ENCODE peak calls at places on chromosomes 4 and X, in nine cellular contexts. One of them, this sample, is unnamed.

GRCh38 chr4:40991908-40992307 is 222.4 kb downstream of the APBB2 start:
- DNase-seq in GM04504: no peak
- DNase-seq in lower lobe of right lung: no peak
- DNase-seq in immature natural killer cell: no peak
- DNase-seq in spleen: no peak
- DNase-seq in uterus: no peak
- DNase-seq in OCI-LY7: peak; percentile 96
- DNase-seq in sciatic nerve: no peak
- DNase-seq in astrocyte of the spinal cord: no peak
- DNase-seq in this sample: no peak

GRCh38 chr4:151276787-151277557 is at the start of gene PRSS48:
- DNase-seq in GM04504: peak; percentile 28
- DNase-seq in lower lobe of right lung: peak; percentile 57
- DNase-seq in immature natural killer cell: no peak
- DNase-seq in spleen: no peak
- DNase-seq in uterus: peak; percentile 27
- DNase-seq in OCI-LY7: peak; percentile 48
- DNase-seq in sciatic nerve: peak; percentile 70
- DNase-seq in astrocyte of the spinal cord: peak; percentile 48
- DNase-seq in this sample: no peak

GRCh38 chr4:94564252-94564651 is 112.5 kb downstream of the PDLIM5 start:
- DNase-seq in GM04504: no peak
- DNase-seq in lower lobe of right lung: no peak
- DNase-seq in immature natural killer cell: no peak
- DNase-seq in spleen: no peak
- DNase-seq in uterus: no peak
- DNase-seq in OCI-LY7: no peak
- DNase-seq in sciatic nerve: no peak
- DNase-seq in astrocyte of the spinal cord: no peak
- DNase-seq in this sample: no peak

GRCh38 chrX:148422531-148422930 is 77.9 kb upstream of the AFF2 start:
- DNase-seq in GM04504: no peak
- DNase-seq in lower lobe of right lung: no peak
- DNase-seq in immature natural killer cell: no peak
- DNase-seq in spleen: no peak
- DNase-seq in uterus: no peak
- DNase-seq in OCI-LY7: no peak
- DNase-seq in sciatic nerve: no peak
- DNase-seq in astrocyte of the spinal cord: peak; percentile 30
- DNase-seq in this sample: no peak

GRCh38 chr4:13558881-13559280 is 14.6 kb upstream of the NKX3-2 start:
- DNase-seq in GM04504: no peak
- DNase-seq in lower lobe of right lung: no peak
- DNase-seq in immature natural killer cell: no peak
- DNase-seq in spleen: no peak
- DNase-seq in uterus: no peak
- DNase-seq in OCI-LY7: no peak
- DNase-seq in sciatic nerve: no peak
- DNase-seq in astrocyte of the spinal cord: no peak
- DNase-seq in this sample: no peak

GRCh38 chr4:172514011-172514410 is 654.6 kb upstream of the GALNT7 start:
- DNase-seq in GM04504: no peak
- DNase-seq in lower lobe of right lung: no peak
- DNase-seq in immature natural killer cell: no peak
- DNase-seq in spleen: no peak
- DNase-seq in uterus: no peak
- DNase-seq in OCI-LY7: no peak
- DNase-seq in sciatic nerve: no peak
- DNase-seq in astrocyte of the spinal cord: no peak
- DNase-seq in this sample: no peak

GRCh38 chr4:143515905-143516304 is 2.4 kb downstream of the SMARCA5 start:
- DNase-seq in GM04504: no peak
- DNase-seq in lower lobe of right lung: no peak
- DNase-seq in immature natural killer cell: no peak
- DNase-seq in spleen: no peak
- DNase-seq in uterus: no peak
- DNase-seq in OCI-LY7: no peak
- DNase-seq in sciatic nerve: no peak
- DNase-seq in astrocyte of the spinal cord: no peak
- DNase-seq in this sample: no peak

GRCh38 chr4:106624674-106625073 is 256.1 kb upstream of the GIMD1 start:
- DNase-seq in GM04504: no peak
- DNase-seq in lower lobe of right lung: no peak
- DNase-seq in immature natural killer cell: no peak
- DNase-seq in spleen: no peak
- DNase-seq in uterus: no peak
- DNase-seq in OCI-LY7: no peak
- DNase-seq in sciatic nerve: no peak
- DNase-seq in astrocyte of the spinal cord: no peak
- DNase-seq in this sample: no peak

GRCh38 chr4:184459413-184459812 is 14.9 kb downstream of the IRF2 start:
- DNase-seq in GM04504: no peak
- DNase-seq in lower lobe of right lung: no peak
- DNase-seq in immature natural killer cell: no peak
- DNase-seq in spleen: no peak
- DNase-seq in uterus: no peak
- DNase-seq in OCI-LY7: no peak
- DNase-seq in sciatic nerve: no peak
- DNase-seq in astrocyte of the spinal cord: peak; percentile 44
- DNase-seq in this sample: no peak

GRCh38 chr4:60934896-60935295 is 265.2 kb upstream of the ADGRL3 start:
- DNase-seq in GM04504: no peak
- DNase-seq in lower lobe of right lung: no peak
- DNase-seq in immature natural killer cell: no peak
- DNase-seq in spleen: no peak
- DNase-seq in uterus: no peak
- DNase-seq in OCI-LY7: no peak
- DNase-seq in sciatic nerve: no peak
- DNase-seq in astrocyte of the spinal cord: no peak
- DNase-seq in this sample: no peak

GRCh38 chr4:139975830-139976272 is 178.1 kb downstream of the MAML3 start:
- DNase-seq in GM04504: no peak
- DNase-seq in lower lobe of right lung: no peak
- DNase-seq in immature natural killer cell: no peak
- DNase-seq in spleen: no peak
- DNase-seq in uterus: no peak
- DNase-seq in OCI-LY7: peak; percentile 4
- DNase-seq in sciatic nerve: no peak
- DNase-seq in astrocyte of the spinal cord: peak; percentile 45
- DNase-seq in this sample: no peak

This sample was measured in CD4-positive, CD25-positive, alpha-beta regulatory T cell.